ENCODE peak calls at places on chromosomes 16 and 17, in seven cellular contexts. F is uterus, X is brain microvascular endothelial cell, D is spleen, E is upper lobe of left lung, R is stomach, O is body of pancreas. I is an unnamed sample.

GRCh38 chr16:87921236-87921773 is 15.0 kb downstream of the CA5A start:
- DNase-seq in O (peak; percentile 77), E (no peak), R (peak; percentile 73), F (no peak), D (no peak), X (no peak), I (no peak)

GRCh38 chr17:979211-979538 is 401 bp downstream of the NXN start:
- DNase-seq in E (no peak), R (no peak), D (no peak), F (no peak), X (no peak), O (no peak), I (no peak)

GRCh38 chr16:1918312-1918889 is at the start of gene HS3ST6:
- DNase-seq in R (no peak), E (peak; percentile 75), O (no peak), D (no peak), F (no peak), X (no peak), I (no peak)

GRCh38 chr16:58614212-58614611 is 15.4 kb downstream of the CNOT1 start:
- DNase-seq in R (no peak), D (no peak), F (no peak), O (no peak), E (no peak), X (peak; percentile 65), I (no peak)

GRCh38 chr16:79698341-79698753 is 97.8 kb upstream of the MAF start:
- DNase-seq in F (peak; percentile 22), R (no peak), O (peak; percentile 14), D (no peak), X (peak; percentile 95), E (no peak), I (no peak)

GRCh38 chr17:72362466-72363335 is 241.9 kb downstream of the SOX9 start:
- DNase-seq in X (peak; percentile 57), O (no peak), F (no peak), D (no peak), R (no peak), E (no peak), I (no peak)

GRCh38 chr17:82350182-82351030 is 8.6 kb upstream of the TEX19 start:
- DNase-seq in E (peak; percentile 81), F (no peak), R (no peak), X (no peak), O (peak; percentile 12), D (no peak), I (peak; percentile 50)

GRCh38 chr16:84298376-84298899 is 3.8 kb downstream of the WFDC1 start:
- DNase-seq in R (no peak), E (no peak), O (no peak), D (no peak), X (no peak), F (no peak), I (no peak)

GRCh38 chr16:89150090-89150835 is 21.3 kb upstream of the CDH15 start:
- DNase-seq in R (no peak), E (no peak), X (no peak), O (no peak), D (peak; percentile 57), F (no peak), I (no peak)

GRCh38 chr17:4708436-4708835 is 2.0 kb upstream of the ARRB2 start:
- DNase-seq in D (no peak), X (no peak), O (no peak), R (no peak), F (no peak), E (no peak), I (peak; percentile 24)

GRCh38 chr17:53844476-53845107 is 21.9 kb downstream of the KIF2B start:
- DNase-seq in E (no peak), R (no peak), X (no peak), F (no peak), D (no peak), O (no peak), I (no peak)

GRCh38 chr16:66572356-66572755 is 6.1 kb downstream of the CMTM1 start:
- DNase-seq in F (no peak), O (no peak), E (no peak), R (no peak), X (no peak), D (no peak), I (no peak)

GRCh38 chr16:66566051-66566901 is at the start of gene CMTM1:
- DNase-seq in F (no peak), D (no peak), E (peak; percentile 65), O (no peak), X (no peak), R (no peak), I (no peak)

GRCh38 chr16:66568355-66568754 is 2.1 kb downstream of the CMTM1 start:
- DNase-seq in E (no peak), O (no peak), X (peak; percentile 65), D (no peak), F (no peak), R (no peak), I (no peak)

GRCh38 chr16:66569131-66569530 is 2.9 kb downstream of the CMTM1 start:
- DNase-seq in F (no peak), D (no peak), O (no peak), R (no peak), X (peak; percentile 23), E (no peak), I (no peak)

GRCh38 chr16:66569827-66570405 is 3.7 kb downstream of the CMTM1 start:
- DNase-seq in X (peak; percentile 49), R (no peak), F (no peak), E (no peak), O (no peak), D (no peak), I (no peak)
- H3K4me3 ChIP-seq in X (no peak overlapping the region), R (no peak overlapping the region), F (no peak overlapping the region), E (no peak overlapping the region), O (no peak overlapping the region), D (no peak overlapping the region), I (no peak overlapping the region)

GRCh38 chr16:55031481-55031880 is 100.8 kb downstream of the IRX5 start:
- DNase-seq in X (no peak), D (no peak), O (no peak), F (no peak), R (no peak), E (no peak), I (no peak)

GRCh38 chr16:55035037-55035436 is 104.4 kb downstream of the IRX5 start:
- DNase-seq in D (peak; percentile 30), O (peak; percentile 42), E (no peak), X (peak; percentile 11), F (no peak), R (peak; percentile 32), I (no peak)

GRCh38 chr16:55035956-55036355 is 105.3 kb downstream of the IRX5 start:
- DNase-seq in R (no peak), D (no peak), E (no peak), F (no peak), O (no peak), X (no peak), I (no peak)

GRCh38 chr16:55030944-55031343 is 100.3 kb downstream of the IRX5 start:
- DNase-seq in F (no peak), X (no peak), D (peak; percentile 36), R (no peak), O (no peak), E (no peak), I (no peak)

GRCh38 chr16:55033225-55034156 is 102.8 kb downstream of the IRX5 start:
- DNase-seq in O (no peak), E (peak; percentile 35), X (no peak), R (no peak), F (no peak), D (peak; percentile 49), I (no peak)
- TF ChIP-seq CTCF in O (no peak), E (no peak), X (no peak), R (no peak), F (no peak), D (no peak), I (no peak)

GRCh38 chr16:81629032-81629802 is 149.9 kb upstream of the PLCG2 start:
- DNase-seq in R (no peak), F (no peak), O (no peak), X (no peak), E (no peak), D (no peak), I (no peak)

GRCh38 chr16:81632392-81633146 is 146.5 kb upstream of the PLCG2 start:
- DNase-seq in R (peak; percentile 49), X (peak; percentile 89), O (no peak), E (no peak), F (no peak), D (peak; percentile 75), I (peak; percentile 75)

GRCh38 chr16:81633147-81633619 is 145.9 kb upstream of the PLCG2 start:
- DNase-seq in E (no peak), D (no peak), O (no peak), X (no peak), R (no peak), F (no peak), I (no peak)

GRCh38 chr16:81629896-81630631 is 149.0 kb upstream of the PLCG2 start:
- DNase-seq in E (peak; percentile 56), D (no peak), F (no peak), O (no peak), R (no peak), X (no peak), I (no peak)

DNA sequence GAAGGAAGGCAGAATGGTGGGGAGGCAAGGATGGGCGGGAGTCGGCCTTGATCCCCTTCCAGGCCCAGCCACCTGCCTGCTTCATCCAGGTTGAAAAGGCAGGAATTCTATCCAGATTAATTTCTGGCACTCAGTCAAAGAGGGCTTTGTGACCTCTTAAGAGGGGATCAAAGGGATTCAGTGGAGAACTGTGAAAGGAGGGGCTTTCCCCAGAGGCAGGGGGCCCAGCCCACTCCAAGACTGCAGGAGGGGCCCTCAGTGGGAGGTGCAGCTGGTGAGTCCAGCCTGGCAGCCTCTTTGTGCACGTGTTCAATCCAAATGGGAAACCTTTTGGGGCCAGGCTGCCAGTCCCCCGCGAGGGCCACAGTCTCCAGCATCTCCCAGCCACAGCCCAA is 148.5 kb upstream of the PLCG2 start:
- DNase-seq in F (no peak), O (no peak), R (no peak), E (no peak), D (no peak), X (no peak), I (no peak)
- H3K27ac ChIP-seq in F (no peak overlapping the region), O (no peak overlapping the region), R (no peak overlapping the region), E (peak overlapping the region; percentile 2), D (no peak overlapping the region), X (no peak overlapping the region), I (no peak overlapping the region)

GRCh38 chr17:69883139-69883538 is 191.9 kb upstream of the KCNJ16 start:
- DNase-seq in D (no peak), F (no peak), O (no peak), E (no peak), X (no peak), R (no peak), I (no peak)

GRCh38 chr17:69879576-69879975 is 195.4 kb upstream of the KCNJ16 start:
- DNase-seq in R (no peak), D (no peak), X (no peak), F (no peak), E (no peak), O (no peak), I (no peak)

GRCh38 chr17:69884361-69884760 is 190.7 kb upstream of the KCNJ16 start:
- DNase-seq in X (no peak), D (no peak), E (no peak), R (no peak), F (no peak), O (no peak), I (no peak)

GRCh38 chr17:69880591-69881112 is 194.4 kb upstream of the KCNJ16 start:
- DNase-seq in X (no peak), D (no peak), E (peak; percentile 32), F (no peak), R (no peak), O (no peak), I (no peak)

DNA sequence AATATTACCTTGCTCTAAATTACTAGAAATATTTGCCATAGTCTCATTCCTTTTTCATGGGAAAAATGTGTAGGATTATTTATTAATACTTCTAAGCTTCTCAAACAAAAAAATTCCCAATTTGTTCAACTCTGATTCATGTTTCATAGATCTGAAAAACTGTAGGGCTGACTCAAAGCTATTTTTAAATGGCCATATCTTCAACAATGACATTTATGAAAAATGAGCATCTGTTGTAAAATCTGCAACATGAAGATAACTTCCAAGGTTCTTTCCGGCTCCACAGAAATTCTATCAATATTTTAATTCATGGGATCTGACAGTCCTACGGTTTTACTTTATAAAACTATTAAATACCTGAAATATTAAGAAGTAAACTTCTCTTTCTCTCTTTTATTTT is 192.7 kb upstream of the KCNJ16 start:
- DNase-seq in F (no peak), O (no peak), R (no peak), X (no peak), E (no peak), D (no peak), I (no peak)
- H3K4me3 ChIP-seq in F (no peak overlapping the region), O (no peak overlapping the region), R (no peak overlapping the region), X (no peak overlapping the region), E (no peak overlapping the region), D (no peak overlapping the region), I (no peak overlapping the region)